ENCODE peak calls at places on chromosomes 1 and 21, in four cellular contexts. M, O, I and H are unnamed samples.
A peak's percentile ranks its signal among the peaks of the same experiment; 100 is the strongest.

GRCh38 chr1:53278294-53278693 is 40.0 kb upstream of the MAGOH start:
- DNase-seq in M (no peak), O (peak; percentile 25), I (peak; percentile 58), H (peak; percentile 72)

GRCh38 chr21:36069713-36070573 is at the start of gene CBR1:
- DNase-seq in I (peak; percentile 97), O (peak; percentile 96), M (peak; percentile 97), H (peak; percentile 96)

GRCh38 chr1:37479255-37480124 is 5.1 kb downstream of the ZC3H12A start:
- DNase-seq in O (peak; percentile 83), I (peak; percentile 68), M (peak; percentile 96), H (peak; percentile 95)

GRCh38 chr1:155003766-155004351 is 1.3 kb downstream of the ZBTB7B start:
- DNase-seq in M (no peak), I (peak; percentile 72), O (peak; percentile 61), H (peak; percentile 75)

GRCh38 chr1:215076312-215076711 is 6.2 kb upstream of the KCNK2 start:
- DNase-seq in M (no peak), I (no peak), O (peak; percentile 48), H (no peak)

GRCh38 chr1:46677339-46677738 is 5.7 kb downstream of the TEX38 start:
- DNase-seq in I (no peak), O (no peak), M (no peak), H (no peak)

GRCh38 chr1:85229574-85230097 is 28.8 kb upstream of the SYDE2 start:
- DNase-seq in M (no peak), I (no peak), O (no peak), H (no peak)

GRCh38 chr1:191757003-191757402 is 401.3 kb upstream of the RGS18 start:
- DNase-seq in O (peak; percentile 42), I (no peak), M (no peak), H (no peak)

GRCh38 chr21:37193676-37194075 is 73.5 kb downstream of the VPS26C start:
- DNase-seq in O (no peak), I (no peak), M (no peak), H (no peak)

GRCh38 chr1:1621682-1622577 is 6.6 kb downstream of the MIB2 start:
- DNase-seq in O (no peak), M (no peak), I (no peak), H (no peak)

GRCh38 chr1:69737527-69738176 is 169.9 kb downstream of the LRRC7 start:
- DNase-seq in I (no peak), O (peak; percentile 86), M (no peak), H (no peak)

GRCh38 chr21:43308101-43308500 is 118.8 kb downstream of the SIK1 start:
- DNase-seq in I (no peak), M (no peak), O (no peak), H (peak; percentile 47)

GRCh38 chr1:237736372-237737029 is 154.2 kb downstream of the ZP4 start:
- DNase-seq in M (no peak), O (peak; percentile 30), I (no peak), H (no peak)
- TF ChIP-seq CTCF in M (peak; percentile 41), O (peak; percentile 22), I (peak; percentile 19), H (no peak)

GRCh38 chr1:159011701-159012100 is 2.0 kb downstream of the IFI16 start:
- DNase-seq in M (no peak), I (no peak), O (no peak), H (no peak)
- H3K4me1 ChIP-seq in M (peaks cover 8% of the 10 kb centered on the region), I (peaks cover 18% of the 10 kb centered on the region), O (peaks cover 11% of the 10 kb centered on the region), H (peaks cover 6% of the 10 kb centered on the region)

GRCh38 chr1:156083800-156084790 is 1.8 kb upstream of the MEX3A start:
- DNase-seq in M (no peak), I (no peak), O (no peak), H (no peak)
- H3K4me3 ChIP-seq in M (no peak overlapping the region), I (no peak overlapping the region), O (no peak overlapping the region), H (no peak overlapping the region)

GRCh38 chr1:198686069-198686728 is 47.4 kb downstream of the PTPRC start:
- DNase-seq in M (no peak), O (peak; percentile 72), I (no peak), H (no peak)
- TF ChIP-seq CTCF in M (no peak), O (no peak), I (peak; percentile 41), H (no peak)